ENCODE peak calls at places on chromosomes 4 and X, in seven cellular contexts. B is NCI-H146; O is hypothalamus; L is activated naive CD8-positive, alpha-beta T cell treated with anti-CD3 and anti-CD28 coated beads, Interleukin-2, amount 50 U/mL, for 16 hours; V is KBM-7; S is T-helper 1 cell; J is RWPE1. F is an unnamed sample.

GRCh38 chrX:119398974-119399771 is at the start of gene SLC25A43:
- DNase-seq in B (peak), S (no peak), V (peak), J (peak), L (no peak), O (no peak), F (peak)

GRCh38 chrX:51461053-51462050 is 35.0 kb downstream of the NUDT11 start:
- DNase-seq in B (no peak), L (no peak), V (peak), O (no peak), J (peak), S (no peak), F (no peak)

GRCh38 chr4:22514431-22514830 is 1.4 kb downstream of the ADGRA3 start:
- DNase-seq in B (no peak), S (no peak), O (no peak), J (no peak), V (peak), L (no peak), F (no peak)

GRCh38 chr4:142595222-142595871 is 250.8 kb downstream of the INPP4B start:
- DNase-seq in B (no peak), S (no peak), J (no peak), L (no peak), O (no peak), V (no peak), F (no peak)

GRCh38 chrX:47068214-47068613 is 10.0 kb upstream of the RGN start:
- DNase-seq in O (no peak), L (no peak), J (no peak), B (no peak), S (no peak), V (peak), F (no peak)

GRCh38 chr4:165726831-165727230 is 146.2 kb upstream of the TLL1 start:
- DNase-seq in V (no peak), B (no peak), O (no peak), J (no peak), S (no peak), L (no peak), F (no peak)

GRCh38 chr4:17323619-17324400 is 188.1 kb downstream of the QDPR start:
- DNase-seq in V (peak), S (no peak), O (no peak), B (no peak), L (no peak), J (no peak), F (no peak)

GRCh38 chrX:153560000-153560399 is 38.9 kb downstream of the CCNQ start:
- DNase-seq in B (no peak), L (no peak), J (no peak), V (peak), O (no peak), S (no peak), F (no peak)

GRCh38 chr4:7146764-7147071 is 45.6 kb upstream of the SORCS2 start:
- DNase-seq in V (no peak), O (no peak), L (no peak), S (no peak), J (no peak), B (no peak), F (no peak)

GRCh38 chr4:6262847-6263487 is 6.7 kb upstream of the WFS1 start:
- DNase-seq in J (no peak), S (no peak), B (peak), L (no peak), O (no peak), V (no peak), F (no peak)

GRCh38 chr4:143207555-143207954 is 22.8 kb downstream of the USP38 start:
- DNase-seq in S (no peak), V (peak), J (no peak), B (no peak), L (no peak), O (no peak), F (no peak)

F was measured in type B pancreatic cell.